ENCODE peak calls at places on chromosomes 16 and 17, in seven cellular contexts. One of them, this sample, is unnamed.

GRCh38 chr16:67663151-67663876 is 2.6 kb downstream of the PARD6A start:
- DNase-seq in NCI-H2029: no peak
- DNase-seq in activated naive CD4-positive, alpha-beta T cell treated with Interleukin-2 at 50 U/mL for 16 hours: peak
- DNase-seq in stimulated activated CD4-positive, alpha-beta T cell treated with anti-CD3 and anti-CD28 coated beads, Interleukin-4, amount 100 ng/mL, for 24 hours: peak
- DNase-seq in AG08395: no peak
- DNase-seq in CD4-positive, alpha-beta T cell: peak
- DNase-seq in H9: peak
- DNase-seq in this sample: no peak

GRCh38 chr16:30658731-30659506 is 688 bp downstream of the FBRS start:
- DNase-seq in NCI-H2029: peak
- DNase-seq in activated naive CD4-positive, alpha-beta T cell treated with Interleukin-2 at 50 U/mL for 16 hours: no peak
- DNase-seq in stimulated activated CD4-positive, alpha-beta T cell treated with anti-CD3 and anti-CD28 coated beads, Interleukin-4, amount 100 ng/mL, for 24 hours: peak
- DNase-seq in AG08395: peak
- DNase-seq in CD4-positive, alpha-beta T cell: peak
- DNase-seq in H9: no peak
- DNase-seq in this sample: no peak

GRCh38 chr16:10787304-10787703 is 31.3 kb downstream of the TVP23A start:
- DNase-seq in NCI-H2029: no peak
- DNase-seq in activated naive CD4-positive, alpha-beta T cell treated with Interleukin-2 at 50 U/mL for 16 hours: no peak
- DNase-seq in stimulated activated CD4-positive, alpha-beta T cell treated with anti-CD3 and anti-CD28 coated beads, Interleukin-4, amount 100 ng/mL, for 24 hours: no peak
- DNase-seq in AG08395: no peak
- DNase-seq in CD4-positive, alpha-beta T cell: no peak
- DNase-seq in H9: no peak
- DNase-seq in this sample: no peak

GRCh38 chr17:36889955-36890354 is 47.3 kb upstream of the LHX1 start:
- DNase-seq in NCI-H2029: no peak
- DNase-seq in activated naive CD4-positive, alpha-beta T cell treated with Interleukin-2 at 50 U/mL for 16 hours: no peak
- DNase-seq in stimulated activated CD4-positive, alpha-beta T cell treated with anti-CD3 and anti-CD28 coated beads, Interleukin-4, amount 100 ng/mL, for 24 hours: no peak
- DNase-seq in AG08395: no peak
- DNase-seq in CD4-positive, alpha-beta T cell: no peak
- DNase-seq in H9: no peak
- DNase-seq in this sample: no peak

GRCh38 chr16:4684030-4684715 is 9.2 kb upstream of the NUDT16L1 start:
- DNase-seq in NCI-H2029: no peak
- DNase-seq in activated naive CD4-positive, alpha-beta T cell treated with Interleukin-2 at 50 U/mL for 16 hours: no peak
- DNase-seq in stimulated activated CD4-positive, alpha-beta T cell treated with anti-CD3 and anti-CD28 coated beads, Interleukin-4, amount 100 ng/mL, for 24 hours: no peak
- DNase-seq in AG08395: no peak
- DNase-seq in CD4-positive, alpha-beta T cell: no peak
- DNase-seq in H9: no peak
- DNase-seq in this sample: no peak

GRCh38 chr16:12458591-12459400 is 344.9 kb downstream of the CPPED1 start:
- DNase-seq in NCI-H2029: no peak
- DNase-seq in activated naive CD4-positive, alpha-beta T cell treated with Interleukin-2 at 50 U/mL for 16 hours: no peak
- DNase-seq in stimulated activated CD4-positive, alpha-beta T cell treated with anti-CD3 and anti-CD28 coated beads, Interleukin-4, amount 100 ng/mL, for 24 hours: peak
- DNase-seq in AG08395: no peak
- DNase-seq in CD4-positive, alpha-beta T cell: peak
- DNase-seq in H9: no peak
- DNase-seq in this sample: peak

GRCh38 chr17:68622423-68622822 is 21.3 kb upstream of the FAM20A start:
- DNase-seq in NCI-H2029: no peak
- DNase-seq in activated naive CD4-positive, alpha-beta T cell treated with Interleukin-2 at 50 U/mL for 16 hours: no peak
- DNase-seq in stimulated activated CD4-positive, alpha-beta T cell treated with anti-CD3 and anti-CD28 coated beads, Interleukin-4, amount 100 ng/mL, for 24 hours: no peak
- DNase-seq in AG08395: no peak
- DNase-seq in CD4-positive, alpha-beta T cell: no peak
- DNase-seq in H9: no peak
- DNase-seq in this sample: no peak

GRCh38 chr16:73196670-73197069 is 148.7 kb upstream of the ZFHX3 start:
- DNase-seq in NCI-H2029: peak
- DNase-seq in activated naive CD4-positive, alpha-beta T cell treated with Interleukin-2 at 50 U/mL for 16 hours: no peak
- DNase-seq in stimulated activated CD4-positive, alpha-beta T cell treated with anti-CD3 and anti-CD28 coated beads, Interleukin-4, amount 100 ng/mL, for 24 hours: peak
- DNase-seq in AG08395: peak
- DNase-seq in CD4-positive, alpha-beta T cell: no peak
- DNase-seq in H9: peak
- DNase-seq in this sample: no peak

GRCh38 chr17:77451271-77451893 is 310.6 kb downstream of the SEC14L1 start:
- DNase-seq in NCI-H2029: no peak
- DNase-seq in activated naive CD4-positive, alpha-beta T cell treated with Interleukin-2 at 50 U/mL for 16 hours: peak
- DNase-seq in stimulated activated CD4-positive, alpha-beta T cell treated with anti-CD3 and anti-CD28 coated beads, Interleukin-4, amount 100 ng/mL, for 24 hours: peak
- DNase-seq in AG08395: peak
- DNase-seq in CD4-positive, alpha-beta T cell: peak
- DNase-seq in H9: peak
- DNase-seq in this sample: peak

GRCh38 chr16:11848842-11849241 is 2.5 kb downstream of the RSL1D1 start:
- DNase-seq in NCI-H2029: no peak
- DNase-seq in activated naive CD4-positive, alpha-beta T cell treated with Interleukin-2 at 50 U/mL for 16 hours: no peak
- DNase-seq in stimulated activated CD4-positive, alpha-beta T cell treated with anti-CD3 and anti-CD28 coated beads, Interleukin-4, amount 100 ng/mL, for 24 hours: no peak
- DNase-seq in AG08395: no peak
- DNase-seq in CD4-positive, alpha-beta T cell: no peak
- DNase-seq in H9: no peak
- DNase-seq in this sample: no peak

GRCh38 chr17:52227926-52228325 is 69.4 kb upstream of the CA10 start:
- DNase-seq in NCI-H2029: no peak
- DNase-seq in activated naive CD4-positive, alpha-beta T cell treated with Interleukin-2 at 50 U/mL for 16 hours: no peak
- DNase-seq in stimulated activated CD4-positive, alpha-beta T cell treated with anti-CD3 and anti-CD28 coated beads, Interleukin-4, amount 100 ng/mL, for 24 hours: no peak
- DNase-seq in AG08395: no peak
- DNase-seq in CD4-positive, alpha-beta T cell: no peak
- DNase-seq in H9: no peak
- DNase-seq in this sample: no peak

GRCh38 chr16:89122322-89122831 is 28.7 kb downstream of the ACSF3 start:
- DNase-seq in NCI-H2029: peak
- DNase-seq in activated naive CD4-positive, alpha-beta T cell treated with Interleukin-2 at 50 U/mL for 16 hours: peak
- DNase-seq in stimulated activated CD4-positive, alpha-beta T cell treated with anti-CD3 and anti-CD28 coated beads, Interleukin-4, amount 100 ng/mL, for 24 hours: peak
- DNase-seq in AG08395: no peak
- DNase-seq in CD4-positive, alpha-beta T cell: peak
- DNase-seq in H9: no peak
- DNase-seq in this sample: no peak

GRCh38 chr16:52963471-52963870 is 89.2 kb downstream of the CHD9NB start:
- DNase-seq in NCI-H2029: no peak
- DNase-seq in activated naive CD4-positive, alpha-beta T cell treated with Interleukin-2 at 50 U/mL for 16 hours: no peak
- DNase-seq in stimulated activated CD4-positive, alpha-beta T cell treated with anti-CD3 and anti-CD28 coated beads, Interleukin-4, amount 100 ng/mL, for 24 hours: no peak
- DNase-seq in AG08395: no peak
- DNase-seq in CD4-positive, alpha-beta T cell: no peak
- DNase-seq in H9: no peak
- DNase-seq in this sample: no peak

GRCh38 chr17:12756786-12757185 is 32.5 kb upstream of the ARHGAP44 start:
- DNase-seq in NCI-H2029: no peak
- DNase-seq in activated naive CD4-positive, alpha-beta T cell treated with Interleukin-2 at 50 U/mL for 16 hours: no peak
- DNase-seq in stimulated activated CD4-positive, alpha-beta T cell treated with anti-CD3 and anti-CD28 coated beads, Interleukin-4, amount 100 ng/mL, for 24 hours: no peak
- DNase-seq in AG08395: peak
- DNase-seq in CD4-positive, alpha-beta T cell: no peak
- DNase-seq in H9: no peak
- DNase-seq in this sample: no peak

GRCh38 chr17:68296217-68297140 is 5.2 kb downstream of the ARSG start:
- DNase-seq in NCI-H2029: no peak
- DNase-seq in activated naive CD4-positive, alpha-beta T cell treated with Interleukin-2 at 50 U/mL for 16 hours: peak
- DNase-seq in stimulated activated CD4-positive, alpha-beta T cell treated with anti-CD3 and anti-CD28 coated beads, Interleukin-4, amount 100 ng/mL, for 24 hours: peak
- DNase-seq in AG08395: no peak
- DNase-seq in CD4-positive, alpha-beta T cell: peak
- DNase-seq in H9: no peak
- DNase-seq in this sample: peak

GRCh38 chr17:41595585-41595984 is 8.9 kb upstream of the KRT14 start:
- DNase-seq in NCI-H2029: no peak
- DNase-seq in activated naive CD4-positive, alpha-beta T cell treated with Interleukin-2 at 50 U/mL for 16 hours: no peak
- DNase-seq in stimulated activated CD4-positive, alpha-beta T cell treated with anti-CD3 and anti-CD28 coated beads, Interleukin-4, amount 100 ng/mL, for 24 hours: no peak
- DNase-seq in AG08395: no peak
- DNase-seq in CD4-positive, alpha-beta T cell: no peak
- DNase-seq in H9: no peak
- DNase-seq in this sample: no peak

This sample was measured in T-helper 2 cell treated with Interferon-gamma antibody and Interleukin-4, amounts not matched to agents 5 μg/mL and 100 μg/mL, for 36 hours.